ENCODE peak calls at places on chromosomes 4 and X, in six cellular contexts. Z is neuronal stem cell, E is IMR-90, Y is H9, T is mesendoderm, P is H1. U is an unnamed sample.

GRCh38 chr4:19051751-19052296 is 1030.3 kb upstream of the LCORL start:
- DNase-seq in Z (no peak), E (no peak), Y (no peak), T (peak), P (no peak), U (no peak)

GRCh38 chr4:100147198-100147597 is 43.1 kb downstream of the DDIT4L start:
- DNase-seq in Z (no peak), E (no peak), Y (no peak), T (no peak), P (no peak), U (no peak)

GRCh38 chrX:11499076-11500044 is 166.4 kb downstream of the ARHGAP6 start:
- DNase-seq in Z (no peak), E (peak), Y (no peak), T (no peak), P (no peak), U (peak)

GRCh38 chr4:158850800-158851644 is 82.2 kb downstream of the FNIP2 start:
- DNase-seq in Z (no peak), E (peak), Y (no peak), T (no peak), P (no peak), U (peak)

GRCh38 chrX:23035493-23035892 is 35.7 kb downstream of the DDX53 start:
- DNase-seq in Z (no peak), E (no peak), Y (peak), T (peak), P (no peak), U (no peak)

GRCh38 chr4:170026253-170026991 is at the start of gene MFAP3L:
- DNase-seq in Z (peak), E (peak), Y (peak), T (peak), P (peak), U (peak)

GRCh38 chrX:54564942-54565341 is 34.9 kb downstream of the GNL3L start:
- DNase-seq in Z (no peak), E (peak), Y (no peak), T (no peak), P (no peak), U (no peak)

GRCh38 chrX:141405486-141405877 is 163.2 kb upstream of the SPANXC start:
- DNase-seq in Z (no peak), E (no peak), Y (no peak), T (no peak), P (no peak), U (peak)

GRCh38 chrX:37905436-37906147 is 58.2 kb upstream of the DYNLT3 start:
- DNase-seq in Z (peak), E (peak), Y (peak), T (peak), P (peak), U (peak)

GRCh38 chr4:84877051-84877833 is 89.2 kb downstream of the WDFY3 start:
- DNase-seq in Z (no peak), E (no peak), Y (no peak), T (peak), P (no peak), U (peak)

DNA sequence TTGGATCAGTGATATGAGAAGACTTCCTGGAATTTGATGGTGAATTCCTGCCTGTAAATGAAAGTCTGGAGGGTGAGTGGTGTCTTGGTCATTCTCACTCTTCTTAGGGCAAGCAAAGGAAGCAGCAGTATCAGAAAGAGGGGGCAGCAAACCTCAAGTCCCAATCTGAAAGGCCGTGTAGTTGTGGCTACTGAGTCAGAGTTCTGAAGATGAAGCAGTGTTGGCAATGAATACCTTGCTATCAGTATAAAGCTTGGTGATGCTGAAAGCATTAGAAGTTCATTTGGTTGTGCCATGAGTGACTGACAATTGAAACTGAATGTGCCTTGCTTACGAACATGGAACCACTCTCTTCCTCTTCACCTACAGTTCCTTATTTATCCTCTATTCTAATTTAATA is 35.0 kb upstream of the GLRA3 start:
- DNase-seq in Z (no peak), E (no peak), Y (no peak), T (no peak), P (no peak), U (no peak)
- H2BK15ac ChIP-seq in Z (no peak), E (no peak), Y (no peak), T (no peak), P (no peak), U (no peak)

GRCh38 chr4:160701671-160702070 is 1462.1 kb downstream of the FSTL5 start:
- DNase-seq in Z (no peak), E (no peak), Y (no peak), T (no peak), P (no peak), U (no peak)
- H2BK15ac ChIP-seq in Z (no peak), E (no peak), Y (no peak), T (no peak), P (no peak), U (no peak)

DNA sequence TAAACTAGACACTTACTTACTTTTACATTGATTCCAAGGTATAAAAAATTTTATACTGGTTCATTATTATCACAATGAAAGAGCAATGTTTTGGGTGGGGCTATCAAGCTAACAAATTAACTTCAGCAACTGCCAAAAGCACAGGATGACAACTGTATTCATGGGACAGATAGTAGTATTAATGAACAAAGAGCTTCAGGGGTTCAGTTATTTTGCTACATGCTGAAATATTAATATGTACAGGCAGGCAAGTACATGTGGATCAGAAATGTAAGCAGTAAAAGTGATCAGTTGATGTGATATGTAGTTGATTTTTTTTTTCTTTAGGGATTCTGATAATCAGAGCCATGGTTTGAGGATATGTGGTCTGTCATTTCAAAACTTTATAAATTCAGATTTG is 112.8 kb downstream of the NAA11 start:
- DNase-seq in Z (no peak), E (no peak), Y (no peak), T (no peak), P (no peak), U (no peak)
- H2BK15ac ChIP-seq in Z (no peak), E (no peak), Y (no peak), T (no peak), P (no peak), U (no peak)

GRCh38 chr4:996994-997374 is 3.8 kb upstream of the SLC26A1 start:
- DNase-seq in Z (no peak), E (no peak), Y (no peak), T (no peak), P (no peak), U (no peak)

GRCh38 chr4:993111-994029 is at the start of gene SLC26A1:
- DNase-seq in Z (no peak), E (no peak), Y (no peak), T (no peak), P (no peak), U (no peak)

GRCh38 chr4:997375-998071 is 4.3 kb upstream of the SLC26A1 start:
- DNase-seq in Z (no peak), E (no peak), Y (no peak), T (no peak), P (no peak), U (peak)

GRCh38 chr4:996030-996993 is 3.1 kb upstream of the SLC26A1 start:
- DNase-seq in Z (no peak), E (no peak), Y (no peak), T (no peak), P (no peak), U (no peak)

GRCh38 chr4:995311-996026 is 2.3 kb upstream of the SLC26A1 start:
- DNase-seq in Z (no peak), E (no peak), Y (no peak), T (no peak), P (no peak), U (no peak)
- H2BK15ac ChIP-seq in Z (no peak), E (no peak), Y (no peak), T (no peak), P (no peak), U (no peak)

U was measured in mesenchymal stem cell.